ENCODE peak calls at places on chromosomes 16 and 17, in five cellular contexts. M, H, F, S and W are unnamed samples.

GRCh38 chr17:73541111-73541510 is 103.1 kb downstream of the SDK2 start:
- DNase-seq in M (no peak), H (no peak), F (no peak), S (no peak), W (no peak)

GRCh38 chr17:67280279-67280678 is 35.3 kb upstream of the HELZ start:
- DNase-seq in M (peak), H (no peak), F (no peak), S (no peak), W (no peak)

GRCh38 chr16:65917466-65917865 is 449.0 kb upstream of the CDH5 start:
- DNase-seq in M (no peak), H (no peak), F (no peak), S (no peak), W (peak)

GRCh38 chr17:7988750-7989178 is 13.7 kb upstream of the GUCY2D start:
- DNase-seq in M (peak), H (no peak), F (peak), S (no peak), W (peak)

GRCh38 chr17:83196088-83196765 is 116.8 kb downstream of the METRNL start:
- DNase-seq in M (peak), H (no peak), F (no peak), S (no peak), W (no peak)

GRCh38 chr17:76366247-76366646 is 12.5 kb upstream of the PRPSAP1 start:
- DNase-seq in M (no peak), H (no peak), F (no peak), S (peak), W (no peak)

GRCh38 chr17:45051060-45051719 is at the start of gene DCAKD:
- DNase-seq in M (peak), H (peak), F (peak), S (peak), W (peak)

GRCh38 chr16:89729293-89729692 is 8.0 kb downstream of the ZNF276 start:
- DNase-seq in M (no peak), H (no peak), F (no peak), S (no peak), W (no peak)

DNA sequence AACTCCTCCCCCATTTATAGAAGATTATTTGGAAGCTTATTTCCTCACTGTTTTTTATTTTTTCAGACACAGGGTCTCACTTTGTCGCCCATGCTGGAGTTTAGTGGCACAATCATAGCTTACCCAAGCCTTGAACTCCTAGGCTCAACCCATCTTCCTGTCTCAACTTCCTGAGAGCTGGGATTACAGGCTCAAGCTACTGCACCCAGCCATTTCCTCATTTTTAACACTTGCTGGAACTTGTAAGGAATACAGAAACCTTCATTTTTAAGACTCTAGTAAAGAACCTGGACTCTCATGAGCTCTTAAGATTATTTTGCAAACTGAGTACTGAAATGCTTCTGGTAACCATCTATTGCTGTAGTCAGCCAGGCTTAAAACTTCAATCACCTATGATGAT is 29.9 kb downstream of the KANSL1 start:
- DNase-seq in M (no peak), H (no peak), F (no peak), S (no peak), W (no peak)
- H3K4ac ChIP-seq in M (no peak), H (no peak), F (no peak), S (no peak), W (no peak)

GRCh38 chr17:31919802-31920525 is 16.8 kb upstream of the SUZ12 start:
- DNase-seq in M (peak), H (no peak), F (no peak), S (no peak), W (no peak)

GRCh38 chr17:31917065-31917529 is 15.6 kb upstream of the UTP6 start:
- DNase-seq in M (no peak), H (peak), F (no peak), S (peak), W (no peak)

GRCh38 chr17:31915456-31916100 is 14.1 kb upstream of the UTP6 start:
- DNase-seq in M (peak), H (no peak), F (no peak), S (no peak), W (no peak)

GRCh38 chr17:31918701-31919128 is 17.2 kb upstream of the UTP6 start:
- DNase-seq in M (peak), H (no peak), F (no peak), S (no peak), W (no peak)

GRCh38 chr17:31916496-31917064 is 15.1 kb upstream of the UTP6 start:
- DNase-seq in M (no peak), H (no peak), F (no peak), S (no peak), W (no peak)
- H3K14ac ChIP-seq in M (no peak), H (no peak), F (no peak), S (no peak), W (no peak)

GRCh38 chr16:69725480-69726312 is 664 bp downstream of the NQO1 start:
- DNase-seq in M (no peak), H (no peak), F (no peak), S (peak), W (no peak)

GRCh38 chr16:69724981-69725479 is 1.3 kb downstream of the NQO1 start:
- DNase-seq in M (no peak), H (no peak), F (no peak), S (no peak), W (peak)

GRCh38 chr16:69724414-69724873 is 1.9 kb downstream of the NQO1 start:
- DNase-seq in M (no peak), H (no peak), F (no peak), S (no peak), W (no peak)

GRCh38 chr16:69727916-69728270 is 1.5 kb upstream of the NQO1 start:
- DNase-seq in M (no peak), H (no peak), F (no peak), S (no peak), W (no peak)

DNA sequence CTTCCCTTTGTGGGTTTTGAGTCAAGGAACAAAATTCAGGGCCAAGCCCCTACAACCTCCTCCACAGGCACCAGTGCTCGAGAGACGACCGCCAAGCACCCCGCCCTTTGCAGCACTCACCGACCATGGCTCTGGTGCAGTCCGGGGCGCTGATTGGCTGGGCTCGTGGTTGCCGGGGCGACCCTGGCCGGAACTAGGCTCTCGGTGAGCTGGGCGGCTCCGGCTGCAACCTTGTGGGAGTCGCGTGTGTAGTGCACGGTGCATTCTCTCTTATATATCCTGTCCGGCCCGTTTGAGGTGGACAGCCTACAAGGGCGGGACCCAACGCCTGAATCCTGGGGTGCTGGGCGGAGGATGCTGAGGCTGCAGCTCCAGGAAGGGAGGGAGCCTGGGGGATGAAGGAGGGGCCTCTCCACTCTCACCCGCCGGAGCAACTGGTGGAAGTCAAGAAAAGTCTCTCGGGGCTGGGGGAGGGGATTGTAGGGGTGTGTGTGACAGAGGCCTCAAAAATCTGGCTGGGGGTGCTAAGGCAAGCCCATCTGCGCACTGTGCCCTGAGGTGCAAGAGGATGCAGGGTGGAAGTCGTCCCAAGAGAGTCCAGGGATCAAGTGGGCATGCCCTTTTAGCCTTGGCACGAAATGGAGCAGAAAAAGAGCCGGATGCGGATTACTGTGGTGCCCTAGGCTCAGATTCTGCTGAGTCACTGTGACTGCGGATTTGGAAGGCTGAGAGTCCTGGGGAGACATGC is at the start of gene NQO1:
- DNase-seq in M (peak), H (peak), F (peak), S (peak), W (peak)
- H2BK15ac ChIP-seq in M (peak), H (peak), F (peak), S (no peak), W (peak)

GRCh38 chr17:42677921-42678781 is 1.4 kb upstream of the PLEKHH3 start:
- DNase-seq in M (peak), H (peak), F (peak), S (peak), W (peak)

GRCh38 chr17:42679492-42680330 is 1.9 kb downstream of the CCR10 start:
- DNase-seq in M (peak), H (peak), F (peak), S (peak), W (peak)

GRCh38 chr17:42681976-42682375 is 333 bp upstream of the CCR10 start:
- DNase-seq in M (no peak), H (no peak), F (no peak), S (no peak), W (no peak)

GRCh38 chr17:42679001-42679491 is 2.3 kb upstream of the PLEKHH3 start:
- DNase-seq in M (peak), H (no peak), F (no peak), S (peak), W (peak)

GRCh38 chr17:42680331-42680808 is 1.3 kb downstream of the CCR10 start:
- DNase-seq in M (peak), H (no peak), F (no peak), S (peak), W (no peak)
- H3K4ac ChIP-seq in M (peak), H (no peak), F (peak), S (no peak), W (peak)

DNA sequence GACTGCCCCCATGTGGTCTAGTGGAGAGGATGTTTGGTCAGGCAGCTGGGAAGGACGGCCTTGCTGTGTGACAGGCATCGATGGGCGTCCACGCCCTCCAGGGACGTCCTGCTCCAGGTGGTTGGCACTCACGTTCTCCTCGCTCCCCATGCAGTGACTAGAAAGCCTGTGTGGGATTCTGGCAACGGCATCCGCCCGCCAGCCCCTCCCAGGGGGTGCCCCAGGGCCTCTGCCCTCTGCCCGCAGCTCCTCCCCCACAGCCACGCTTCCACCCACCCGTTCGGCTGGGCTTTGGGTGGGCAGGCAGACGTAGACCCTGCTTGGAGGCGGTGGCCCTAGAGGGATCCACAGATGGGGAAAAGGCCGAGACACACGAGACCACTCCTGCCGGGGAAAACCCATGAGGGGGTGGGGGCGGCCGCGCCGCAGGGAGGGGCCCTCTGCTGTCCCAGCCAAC is 4.7 kb upstream of the IL17C start:
- DNase-seq in M (peak), H (peak), F (no peak), S (peak), W (peak)
- H3K14ac ChIP-seq in M (no peak), H (no peak), F (peak), S (no peak), W (no peak)

GRCh38 chr17:48526986-48527741 is 3.6 kb downstream of the HOXB1 start:
- DNase-seq in M (no peak), H (peak), F (no peak), S (peak), W (no peak)
- H2BK15ac ChIP-seq in M (no peak), H (peak), F (no peak), S (no peak), W (peak)

GRCh38 chr17:55666810-55667209 is 55.9 kb downstream of the TMEM100 start:
- DNase-seq in M (no peak), H (no peak), F (no peak), S (no peak), W (no peak)
- H3K4ac ChIP-seq in M (no peak), H (no peak), F (no peak), S (no peak), W (no peak)